ENCODE peak calls at places on chromosome 2, in nine cellular contexts. U is pancreas; A is tibial nerve; R is psoas muscle; G is IMR-90; B is CD8-positive, alpha-beta T cell; Q is cardiac muscle cell; Y is uterus; M is tibial artery. W is an unnamed sample. For H3K27me3, the result is how much of the 10 kb centered on the place peaks cover.

GRCh38 chr2:220224711-220225519 is 597.5 kb downstream of the SLC4A3 start:
- DNase-seq in U (no peak), A (no peak), R (no peak), G (peak), B (no peak), Q (peak), Y (no peak), M (no peak), W (no peak)

GRCh38 chr2:109335586-109336266 is 206.7 kb downstream of the SH3RF3 start:
- DNase-seq in U (no peak), A (no peak), R (no peak), G (peak), B (no peak), Q (peak), Y (no peak), M (no peak), W (no peak)

GRCh38 chr2:217433522-217433921 is 569.3 kb downstream of the TNS1 start:
- DNase-seq in U (no peak), A (no peak), R (no peak), G (peak), B (no peak), Q (peak), Y (peak), M (no peak), W (no peak)

GRCh38 chr2:33375054-33375453 is 101.4 kb upstream of the RASGRP3 start:
- DNase-seq in U (no peak), A (no peak), R (no peak), G (peak), B (no peak), Q (peak), Y (no peak), M (no peak), W (no peak)

GRCh38 chr2:88172882-88173281 is 2.7 kb downstream of the THNSL2 start:
- DNase-seq in U (no peak), A (no peak), R (no peak), G (no peak), B (no peak), Q (no peak), Y (no peak), M (no peak), W (no peak)

GRCh38 chr2:207239222-207239674 is 73.5 kb upstream of the KLF7 start:
- DNase-seq in U (no peak), A (peak), R (peak), G (peak), B (no peak), Q (peak), Y (peak), M (peak), W (peak)

GRCh38 chr2:230908595-230909191 is 16.3 kb downstream of the GPR55 start:
- DNase-seq in U (peak), A (no peak), R (no peak), G (peak), B (no peak), Q (peak), Y (peak), M (peak), W (no peak)

GRCh38 chr2:118249970-118250369 is 161.7 kb downstream of the INSIG2 start:
- DNase-seq in U (no peak), A (no peak), R (no peak), G (peak), B (no peak), Q (peak), Y (no peak), M (no peak), W (no peak)

GRCh38 chr2:135095591-135095990 is 43.5 kb downstream of the RAB3GAP1 start:
- DNase-seq in U (no peak), A (no peak), R (no peak), G (peak), B (no peak), Q (no peak), Y (no peak), M (no peak), W (no peak)

GRCh38 chr2:158953926-158954763 is 14.3 kb upstream of the TANC1 start:
- DNase-seq in U (peak), A (peak), R (peak), G (peak), B (no peak), Q (peak), Y (peak), M (peak), W (peak)

GRCh38 chr2:215722125-215722524 is 286.3 kb upstream of the FN1 start:
- DNase-seq in U (no peak), A (no peak), R (no peak), G (peak), B (no peak), Q (no peak), Y (peak), M (no peak), W (no peak)

GRCh38 chr2:236121546-236121945 is 46.6 kb downstream of the GBX2 start:
- DNase-seq in U (no peak), A (no peak), R (no peak), G (peak), B (no peak), Q (no peak), Y (no peak), M (no peak), W (no peak)

GRCh38 chr2:150133623-150134022 is 353.8 kb downstream of the RND3 start:
- DNase-seq in U (no peak), A (no peak), R (no peak), G (peak), B (no peak), Q (peak), Y (no peak), M (no peak), W (no peak)

GRCh38 chr2:109017017-109017416 is 28.0 kb upstream of the EDAR start:
- DNase-seq in U (no peak), A (no peak), R (no peak), G (no peak), B (no peak), Q (no peak), Y (no peak), M (no peak), W (no peak)

GRCh38 chr2:164764996-164765395 is 76.6 kb downstream of the COBLL1 start:
- DNase-seq in U (no peak), A (no peak), R (no peak), G (peak), B (no peak), Q (no peak), Y (no peak), M (no peak), W (no peak)

GRCh38 chr2:190996338-190996946 is 17.5 kb downstream of the STAT1 start:
- DNase-seq in U (no peak), A (no peak), R (no peak), G (peak), B (no peak), Q (peak), Y (no peak), M (no peak), W (no peak)

GRCh38 chr2:76572981-76573380 is 862.3 kb upstream of the GCFC2 start:
- DNase-seq in U (no peak), A (no peak), R (no peak), G (no peak), B (no peak), Q (no peak), Y (no peak), M (no peak), W (no peak)

DNA sequence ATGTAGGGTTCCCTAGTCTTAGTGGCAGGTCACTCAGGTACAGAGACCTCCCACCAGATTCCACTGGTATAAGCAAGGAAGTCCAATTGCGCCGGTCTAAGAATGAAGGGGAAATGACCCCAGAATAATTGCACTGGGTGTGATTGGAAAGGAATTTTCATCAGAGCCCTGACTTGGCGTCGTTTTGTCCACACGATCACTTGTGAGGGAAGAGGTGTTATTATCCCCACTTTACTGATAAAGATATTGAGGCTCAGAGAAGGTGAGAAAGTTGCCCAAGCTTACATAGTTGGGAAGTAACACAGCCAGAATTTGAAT is 61.5 kb downstream of the CIB4 start:
- DNase-seq in U (no peak), A (no peak), R (no peak), G (no peak), B (no peak), Q (no peak), Y (no peak), M (no peak), W (no peak)
- H3K27me3 ChIP-seq in U (under half), A (under half), R (under half), G (half or more), B (under half), Q (under half), Y (under half), M (half or more), W (under half)

DNA sequence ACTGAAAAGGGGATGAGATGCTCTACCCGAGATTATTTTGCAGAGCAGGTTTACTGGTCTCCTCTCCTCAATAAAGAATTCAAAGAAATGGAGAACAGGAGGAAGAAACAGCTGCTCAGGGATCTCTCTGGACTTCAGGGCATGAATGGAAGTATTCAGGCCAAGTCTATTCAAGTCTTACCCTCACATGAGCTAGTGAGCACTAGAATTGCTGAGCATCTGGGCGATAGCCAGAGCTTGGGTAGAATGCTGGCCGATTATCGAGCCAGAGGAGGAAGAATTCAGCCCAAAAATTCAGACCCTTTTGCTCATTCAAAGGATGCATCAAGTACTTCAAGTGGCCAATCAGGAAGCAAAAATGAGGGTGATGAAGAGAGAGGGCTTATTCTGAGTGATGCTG is 60.0 kb downstream of the PIKFYVE start:
- DNase-seq in U (no peak), A (no peak), R (no peak), G (no peak), B (no peak), Q (no peak), Y (no peak), M (no peak), W (no peak)
- H3K27me3 ChIP-seq in U (under half), A (under half), R (under half), G (under half), B (under half), Q (under half), Y (under half), M (under half), W (under half)

GRCh38 chr2:86787701-86788100 is 3.0 kb downstream of the CD8A start:
- DNase-seq in U (no peak), A (no peak), R (no peak), G (no peak), B (no peak), Q (peak), Y (no peak), M (no peak), W (no peak)
- H3K27me3 ChIP-seq in U (under half), A (under half), R (under half), G (half or more), B (under half), Q (half or more), Y (under half), M (under half), W (under half)

GRCh38 chr2:176106636-176107539 is at the start of gene HOXD11:
- DNase-seq in U (no peak), A (no peak), R (no peak), G (no peak), B (no peak), Q (peak), Y (peak), M (no peak), W (no peak)
- H3K27me3 ChIP-seq in U (half or more), A (under half), R (half or more), G (half or more), B (half or more), Q (half or more), Y (under half), M (half or more), W (under half)

DNA sequence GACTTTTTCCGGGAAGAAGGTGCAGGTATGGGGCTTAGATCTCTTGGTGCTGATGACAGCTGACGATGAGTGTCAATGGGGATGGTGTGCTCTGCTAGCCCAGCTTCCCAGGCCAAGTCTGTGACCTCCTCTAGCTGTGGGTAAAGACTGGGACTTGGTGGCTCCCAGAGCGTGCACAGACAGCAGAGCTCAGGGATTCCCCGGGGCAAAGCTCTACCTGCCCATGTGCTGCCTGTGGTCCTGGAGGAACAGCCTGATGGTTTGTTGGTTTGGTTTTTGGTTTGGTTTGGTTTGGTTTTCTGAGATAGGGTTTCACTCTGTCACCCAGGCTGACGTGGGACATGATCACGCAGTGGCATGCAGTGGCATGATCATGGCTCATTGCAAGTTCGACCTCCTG is 19.2 kb downstream of the ATP6V1B1 start:
- DNase-seq in U (peak), A (no peak), R (no peak), G (no peak), B (peak), Q (no peak), Y (no peak), M (peak), W (peak)
- H3K27me3 ChIP-seq in U (under half), A (under half), R (under half), G (under half), B (under half), Q (half or more), Y (under half), M (under half), W (under half)

DNA sequence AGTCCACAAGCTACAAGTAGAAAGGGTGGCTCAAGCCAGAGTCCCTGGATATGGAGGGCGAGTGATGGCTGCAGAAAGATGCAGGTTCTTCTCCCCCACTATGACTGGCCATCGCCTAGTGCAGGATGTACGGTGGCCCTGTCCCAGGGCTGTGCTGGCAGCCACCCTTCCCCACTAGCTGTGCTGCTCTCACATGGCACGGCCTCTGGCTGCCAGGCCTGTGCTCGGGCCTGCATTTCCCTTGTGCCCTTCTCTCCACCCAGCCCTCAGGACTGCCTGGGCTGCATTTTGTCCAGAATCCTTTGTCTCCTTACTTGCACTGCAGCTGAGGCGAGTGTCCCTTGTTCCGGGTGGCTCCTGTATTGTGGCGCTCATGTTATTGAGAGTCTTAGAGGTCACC is 1.6 kb upstream of the RAMP1 start:
- DNase-seq in U (no peak), A (no peak), R (no peak), G (no peak), B (no peak), Q (no peak), Y (no peak), M (no peak), W (no peak)
- H3K27me3 ChIP-seq in U (under half), A (under half), R (under half), G (under half), B (under half), Q (under half), Y (under half), M (under half), W (under half)

DNA sequence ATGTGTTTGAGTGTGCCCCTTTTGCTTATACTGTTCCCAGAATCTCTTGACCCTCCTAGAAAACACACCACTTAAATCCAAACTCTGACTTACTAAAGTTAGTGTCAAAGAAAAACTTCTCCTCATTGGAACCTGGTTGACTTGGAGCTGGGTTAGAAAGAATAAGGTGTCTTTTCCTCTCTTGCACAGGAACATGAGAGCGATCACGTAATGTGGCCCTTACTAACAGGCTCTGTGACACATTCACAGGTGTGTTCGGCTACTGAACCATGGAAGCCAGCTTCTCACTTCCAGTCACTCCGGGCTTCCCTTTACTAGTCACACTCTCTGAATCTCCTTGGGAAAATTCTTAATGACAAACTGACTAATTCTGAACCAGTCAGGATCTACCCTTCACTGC is 5.4 kb upstream of the POU3F3 start:
- DNase-seq in U (no peak), A (no peak), R (no peak), G (no peak), B (no peak), Q (no peak), Y (no peak), M (no peak), W (no peak)
- H3K27me3 ChIP-seq in U (half or more), A (under half), R (under half), G (half or more), B (under half), Q (half or more), Y (half or more), M (half or more), W (under half)

DNA sequence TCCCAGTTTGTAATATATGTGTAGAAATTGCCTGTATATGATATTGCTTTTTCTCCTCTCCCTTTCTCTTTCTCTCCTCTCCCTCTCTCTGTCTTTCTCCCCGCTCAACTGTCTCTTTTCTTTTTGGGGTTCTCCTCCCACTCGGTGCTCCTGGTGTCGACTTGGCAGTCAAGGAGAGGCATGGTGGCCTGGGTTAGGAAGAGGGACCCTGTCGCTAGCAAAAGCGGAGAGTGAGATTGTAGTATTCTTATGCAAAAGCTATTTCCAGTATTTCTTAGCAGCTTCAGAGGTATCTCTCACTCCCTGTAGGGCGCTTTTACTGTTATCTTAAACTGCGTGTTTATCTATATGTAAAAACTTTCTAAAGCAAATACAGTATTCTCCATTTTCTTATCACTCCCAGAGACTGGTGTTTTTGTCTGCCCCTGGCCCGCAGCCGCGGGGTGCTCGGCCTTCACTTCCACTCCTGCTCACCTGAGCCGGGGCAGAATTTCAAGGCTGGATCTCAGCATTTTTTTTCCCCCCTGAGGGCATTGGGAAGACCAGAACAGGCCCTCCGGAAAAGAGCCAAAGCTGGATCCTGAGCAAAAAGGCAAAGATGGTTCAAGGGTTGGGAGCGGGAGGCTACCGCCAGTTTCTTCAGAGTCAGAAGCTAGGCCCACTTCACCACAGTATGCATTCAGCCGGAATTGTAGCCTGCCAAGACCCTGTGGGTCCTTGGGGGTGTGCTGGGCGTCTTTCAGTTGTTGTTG is 4.3 kb downstream of the SIX3 start:
- DNase-seq in U (no peak), A (no peak), R (no peak), G (no peak), B (no peak), Q (no peak), Y (no peak), M (no peak), W (no peak)
- H3K27me3 ChIP-seq in U (under half), A (under half), R (under half), G (half or more), B (under half), Q (half or more), Y (under half), M (half or more), W (under half)